ENCODE peak calls at places on chromosomes 6 and 20, in five cellular contexts. One of them, this sample, is unnamed.

GRCh38 chr20:8757146-8757545 is 311.7 kb upstream of the PLCB4 start:
- DNase-seq in SK-N-SH: no peak
- DNase-seq in K562: no peak
- DNase-seq in HepG2: no peak
- DNase-seq in HCT116: no peak
- DNase-seq in this sample: no peak

GRCh38 chr6:98927534-98927933 is 20.2 kb downstream of the FBXL4 start:
- DNase-seq in SK-N-SH: peak
- DNase-seq in K562: no peak
- DNase-seq in HepG2: peak
- DNase-seq in HCT116: no peak
- DNase-seq in this sample: no peak

GRCh38 chr6:85459224-85459901 is 9.5 kb downstream of the NT5E start:
- DNase-seq in SK-N-SH: no peak
- DNase-seq in K562: no peak
- DNase-seq in HepG2: no peak
- DNase-seq in HCT116: peak
- DNase-seq in this sample: no peak

GRCh38 chr20:44233436-44234016 is 13.6 kb upstream of the GDAP1L1 start:
- DNase-seq in SK-N-SH: no peak
- DNase-seq in K562: no peak
- DNase-seq in HepG2: no peak
- DNase-seq in HCT116: no peak
- DNase-seq in this sample: no peak

GRCh38 chr20:20547221-20547875 is 165.1 kb downstream of the RALGAPA2 start:
- DNase-seq in SK-N-SH: no peak
- DNase-seq in K562: no peak
- DNase-seq in HepG2: peak
- DNase-seq in HCT116: no peak
- DNase-seq in this sample: no peak

GRCh38 chr20:34559311-34560140 is 1.0 kb downstream of the MAP1LC3A start:
- DNase-seq in SK-N-SH: peak
- DNase-seq in K562: no peak
- DNase-seq in HepG2: no peak
- DNase-seq in HCT116: no peak
- DNase-seq in this sample: no peak

GRCh38 chr6:129621252-129621651 is 88.7 kb downstream of the ARHGAP18 start:
- DNase-seq in SK-N-SH: no peak
- DNase-seq in K562: peak
- DNase-seq in HepG2: peak
- DNase-seq in HCT116: no peak
- DNase-seq in this sample: no peak

GRCh38 chr6:136440187-136440582 is 110.0 kb downstream of the MAP7 start:
- DNase-seq in SK-N-SH: no peak
- DNase-seq in K562: no peak
- DNase-seq in HepG2: no peak
- DNase-seq in HCT116: no peak
- DNase-seq in this sample: no peak

GRCh38 chr20:20211274-20211987 is 156.5 kb upstream of the INSM1 start:
- DNase-seq in SK-N-SH: no peak
- DNase-seq in K562: no peak
- DNase-seq in HepG2: no peak
- DNase-seq in HCT116: no peak
- DNase-seq in this sample: no peak

GRCh38 chr6:12582421-12583110 is 134.0 kb upstream of the PHACTR1 start:
- DNase-seq in SK-N-SH: no peak
- DNase-seq in K562: no peak
- DNase-seq in HepG2: no peak
- DNase-seq in HCT116: no peak
- DNase-seq in this sample: no peak

GRCh38 chr6:23213651-23214050 is 644.3 kb downstream of the HDGFL1 start:
- DNase-seq in SK-N-SH: no peak
- DNase-seq in K562: no peak
- DNase-seq in HepG2: no peak
- DNase-seq in HCT116: no peak
- DNase-seq in this sample: no peak

GRCh38 chr6:28764014-28764723 is 159.6 kb downstream of the TRIM27 start:
- DNase-seq in SK-N-SH: no peak
- DNase-seq in K562: peak
- DNase-seq in HepG2: no peak
- DNase-seq in HCT116: no peak
- DNase-seq in this sample: no peak

GRCh38 chr6:15166121-15166520 is 79.7 kb upstream of the JARID2 start:
- DNase-seq in SK-N-SH: no peak
- DNase-seq in K562: no peak
- DNase-seq in HepG2: no peak
- DNase-seq in HCT116: no peak
- DNase-seq in this sample: no peak

GRCh38 chr20:57560554-57561355 is at the start of gene PCK1:
- DNase-seq in SK-N-SH: no peak
- DNase-seq in K562: peak
- DNase-seq in HepG2: peak
- DNase-seq in HCT116: no peak
- DNase-seq in this sample: no peak

GRCh38 chr6:158279615-158280014 is 32.6 kb upstream of the TULP4 start:
- DNase-seq in SK-N-SH: no peak
- DNase-seq in K562: no peak
- DNase-seq in HepG2: no peak
- DNase-seq in HCT116: no peak
- DNase-seq in this sample: no peak

GRCh38 chr6:47631248-47632196 is 66.9 kb upstream of the ADGRF4 start:
- DNase-seq in SK-N-SH: peak
- DNase-seq in K562: peak
- DNase-seq in HepG2: peak
- DNase-seq in HCT116: peak
- DNase-seq in this sample: peak

GRCh38 chr6:150514806-150515362 is 84.8 kb upstream of the PLEKHG1 start:
- DNase-seq in SK-N-SH: no peak
- DNase-seq in K562: no peak
- DNase-seq in HepG2: no peak
- DNase-seq in HCT116: no peak
- DNase-seq in this sample: no peak

GRCh38 chr6:131958551-131959470 is 7.6 kb upstream of the CCN2 start:
- DNase-seq in SK-N-SH: no peak
- DNase-seq in K562: no peak
- DNase-seq in HepG2: peak
- DNase-seq in HCT116: no peak
- DNase-seq in this sample: no peak

GRCh38 chr20:9202440-9203080 is 133.7 kb downstream of the PLCB4 start:
- DNase-seq in SK-N-SH: no peak
- DNase-seq in K562: no peak
- DNase-seq in HepG2: no peak
- DNase-seq in HCT116: no peak
- DNase-seq in this sample: no peak

GRCh38 chr6:170226647-170227046 is 64.2 kb downstream of the DLL1 start:
- DNase-seq in SK-N-SH: no peak
- DNase-seq in K562: no peak
- DNase-seq in HepG2: no peak
- DNase-seq in HCT116: no peak
- DNase-seq in this sample: no peak

GRCh38 chr20:60984666-60985065 is 267.4 kb upstream of the CDH4 start:
- DNase-seq in SK-N-SH: no peak
- DNase-seq in K562: no peak
- DNase-seq in HepG2: no peak
- DNase-seq in HCT116: no peak
- DNase-seq in this sample: no peak

GRCh38 chr6:145814035-145814500 is 527 bp downstream of the FBXO30 start:
- DNase-seq in SK-N-SH: peak
- DNase-seq in K562: peak
- DNase-seq in HepG2: peak
- DNase-seq in HCT116: no peak
- DNase-seq in this sample: peak

GRCh38 chr6:5481024-5481423 is 219.7 kb downstream of the FARS2 start:
- DNase-seq in SK-N-SH: no peak
- DNase-seq in K562: no peak
- DNase-seq in HepG2: no peak
- DNase-seq in HCT116: no peak
- DNase-seq in this sample: no peak

GRCh38 chr6:12233693-12234551 is 56.2 kb upstream of the EDN1 start:
- DNase-seq in SK-N-SH: peak
- DNase-seq in K562: peak
- DNase-seq in HepG2: peak
- DNase-seq in HCT116: peak
- DNase-seq in this sample: peak

GRCh38 chr20:31908424-31908823 is 38.0 kb downstream of the TTLL9 start:
- DNase-seq in SK-N-SH: no peak
- DNase-seq in K562: no peak
- DNase-seq in HepG2: no peak
- DNase-seq in HCT116: no peak
- DNase-seq in this sample: no peak

GRCh38 chr6:142440603-142441293 is 138.9 kb downstream of the ADGRG6 start:
- DNase-seq in SK-N-SH: no peak
- DNase-seq in K562: no peak
- DNase-seq in HepG2: no peak
- DNase-seq in HCT116: no peak
- DNase-seq in this sample: no peak

GRCh38 chr20:32972181-32973076 is 31.8 kb downstream of the SUN5 start:
- DNase-seq in SK-N-SH: no peak
- DNase-seq in K562: peak
- DNase-seq in HepG2: no peak
- DNase-seq in HCT116: no peak
- DNase-seq in this sample: peak

GRCh38 chr20:50116368-50116999 is 3.5 kb upstream of the UBE2V1 start:
- DNase-seq in SK-N-SH: no peak
- DNase-seq in K562: no peak
- DNase-seq in HepG2: no peak
- DNase-seq in HCT116: no peak
- DNase-seq in this sample: no peak

GRCh38 chr20:63082308-63082938 is 75.7 kb upstream of the BHLHE23 start:
- DNase-seq in SK-N-SH: no peak
- DNase-seq in K562: peak
- DNase-seq in HepG2: peak
- DNase-seq in HCT116: no peak
- DNase-seq in this sample: no peak

GRCh38 chr6:109794201-109794926 is 103.3 kb downstream of the FIG4 start:
- DNase-seq in SK-N-SH: peak
- DNase-seq in K562: no peak
- DNase-seq in HepG2: no peak
- DNase-seq in HCT116: no peak
- DNase-seq in this sample: no peak

DNA sequence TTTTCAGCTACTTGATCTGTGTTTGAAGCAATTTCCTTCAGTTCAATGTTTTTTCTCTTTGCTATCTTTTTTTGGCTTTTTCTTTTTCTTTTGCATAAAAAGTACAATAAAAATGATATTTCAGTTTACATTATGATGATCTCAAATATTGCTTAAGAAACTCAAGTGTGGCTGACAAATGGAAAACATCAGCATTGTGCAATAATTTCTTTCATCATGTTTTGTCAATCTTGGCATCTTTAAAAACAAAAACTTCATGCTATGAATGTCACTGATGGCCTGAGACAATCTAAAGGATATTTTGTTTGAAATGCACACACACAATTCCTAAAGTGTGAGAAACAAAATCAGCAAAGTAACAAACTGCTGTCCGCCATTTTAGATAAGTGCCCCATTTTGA is 13.9 kb upstream of the MTCL3 start:
- DNase-seq in SK-N-SH: no peak
- DNase-seq in K562: no peak
- DNase-seq in HepG2: no peak
- DNase-seq in HCT116: no peak
- DNase-seq in this sample: no peak
- TF ChIP-seq YY1 in SK-N-SH: no peak
- TF ChIP-seq YY1 in K562: no peak
- TF ChIP-seq YY1 in HepG2: no peak
- TF ChIP-seq YY1 in HCT116: no peak
- TF ChIP-seq YY1 in this sample: peak

GRCh38 chr6:89749918-89750317 is 69.7 kb downstream of the MDN1 start:
- DNase-seq in SK-N-SH: no peak
- DNase-seq in K562: no peak
- DNase-seq in HepG2: no peak
- DNase-seq in HCT116: no peak
- DNase-seq in this sample: no peak

GRCh38 chr6:89750338-89750737 is 69.3 kb downstream of the MDN1 start:
- DNase-seq in SK-N-SH: no peak
- DNase-seq in K562: no peak
- DNase-seq in HepG2: no peak
- DNase-seq in HCT116: no peak
- DNase-seq in this sample: no peak

GRCh38 chr6:89745096-89745495 is 74.5 kb downstream of the MDN1 start:
- DNase-seq in SK-N-SH: no peak
- DNase-seq in K562: no peak
- DNase-seq in HepG2: no peak
- DNase-seq in HCT116: no peak
- DNase-seq in this sample: no peak

GRCh38 chr6:89745728-89746127 is 73.9 kb downstream of the MDN1 start:
- DNase-seq in SK-N-SH: no peak
- DNase-seq in K562: no peak
- DNase-seq in HepG2: no peak
- DNase-seq in HCT116: no peak
- DNase-seq in this sample: no peak
- TF ChIP-seq ZBTB33 in SK-N-SH: no peak
- TF ChIP-seq ZBTB33 in K562: no peak
- TF ChIP-seq ZBTB33 in HepG2: no peak
- TF ChIP-seq ZBTB33 in HCT116: no peak
- TF ChIP-seq ZBTB33 in this sample: no peak

GRCh38 chr20:51354769-51355319 is 187.7 kb downstream of the NFATC2 start:
- DNase-seq in SK-N-SH: no peak
- DNase-seq in K562: no peak
- DNase-seq in HepG2: no peak
- DNase-seq in HCT116: no peak
- DNase-seq in this sample: no peak
- TF ChIP-seq YY1 in SK-N-SH: no peak
- TF ChIP-seq YY1 in K562: no peak
- TF ChIP-seq YY1 in HepG2: no peak
- TF ChIP-seq YY1 in HCT116: no peak
- TF ChIP-seq YY1 in this sample: no peak

DNA sequence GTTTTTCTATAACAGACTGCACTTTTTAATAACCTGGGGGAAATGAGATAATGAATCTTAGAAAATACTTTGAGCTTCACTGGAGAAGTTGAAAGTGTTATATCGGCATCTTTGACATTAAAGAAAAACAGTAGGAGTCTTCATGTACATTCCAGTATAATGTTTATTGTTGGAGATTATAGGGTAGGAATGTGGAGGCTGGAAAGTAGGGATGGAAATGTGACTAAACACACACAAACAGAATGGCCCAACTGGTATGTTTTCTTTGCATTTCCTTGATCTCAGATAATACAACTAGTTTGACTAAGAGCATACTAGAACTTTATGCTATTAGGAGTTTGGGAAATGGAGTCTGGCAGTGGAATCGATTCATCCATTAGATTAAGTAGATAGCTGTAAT is 10.1 kb upstream of the BAG2 start:
- DNase-seq in SK-N-SH: no peak
- DNase-seq in K562: no peak
- DNase-seq in HepG2: no peak
- DNase-seq in HCT116: no peak
- DNase-seq in this sample: no peak
- TF ChIP-seq ZBTB33 in SK-N-SH: no peak
- TF ChIP-seq ZBTB33 in K562: no peak
- TF ChIP-seq ZBTB33 in HepG2: no peak
- TF ChIP-seq ZBTB33 in HCT116: no peak
- TF ChIP-seq ZBTB33 in this sample: no peak

GRCh38 chr20:23180451-23180921 is 94.4 kb upstream of the CD93 start:
- DNase-seq in SK-N-SH: no peak
- DNase-seq in K562: peak
- DNase-seq in HepG2: no peak
- DNase-seq in HCT116: no peak
- DNase-seq in this sample: no peak
- TF ChIP-seq YY1 in SK-N-SH: no peak
- TF ChIP-seq YY1 in K562: no peak
- TF ChIP-seq YY1 in HepG2: no peak
- TF ChIP-seq YY1 in HCT116: no peak
- TF ChIP-seq YY1 in this sample: no peak

GRCh38 chr6:24936641-24937317 is 1.0 kb upstream of the RIPOR2 start:
- DNase-seq in SK-N-SH: no peak
- DNase-seq in K562: no peak
- DNase-seq in HepG2: no peak
- DNase-seq in HCT116: no peak
- DNase-seq in this sample: peak
- TF ChIP-seq ZBTB33 in SK-N-SH: no peak
- TF ChIP-seq ZBTB33 in K562: no peak
- TF ChIP-seq ZBTB33 in HepG2: no peak
- TF ChIP-seq ZBTB33 in HCT116: no peak
- TF ChIP-seq ZBTB33 in this sample: no peak

This sample was measured in GM12878.